ENCODE peak calls at places on chromosomes 3 and 15, in nine cellular contexts. One of them, this sample, is unnamed.

GRCh38 chr3:196192036-196193001 is 18.9 kb downstream of the ZDHHC19 start:
- ATAC-seq in stimulated activated naive CD8-positive, alpha-beta T cell treated with anti-CD3 and anti-CD28 coated beads, Interleukin-15, Interleukin-2, amounts not matched to agents 100 U/mL and 50 U/mL, for 24 hours: peak; percentile 51
- ATAC-seq in activated CD8-positive, alpha-beta T cell treated with anti-CD3 and anti-CD28 coated beads, Interleukin-2, amount 10 ng/mL, durations not matched to agents 7 days and 5 days: peak; percentile 22
- ATAC-seq in right lobe of liver: peak; percentile 41
- ATAC-seq in naive thymus-derived CD8-positive, alpha-beta T cell: peak; percentile 64
- ATAC-seq in PC-3: no peak
- ATAC-seq in activated T-helper 17 cell treated with anti-CD3 and anti-CD28 coated beads, Interleukin-2, amount 50 U/mL, for 72 hours: peak; percentile 64
- ATAC-seq in activated T-cell treated with anti-CD3 and anti-CD28 coated beads, Interleukin-2, amount 50 U/mL, for 4 hours: peak; percentile 36
- ATAC-seq in activated CD8-positive, alpha-beta memory T cell treated with anti-CD3 and anti-CD28 coated beads, Interleukin-2, amount 10 ng/mL, durations not matched to agents 7 days and 5 days: peak; percentile 40
- ATAC-seq in this sample: peak; percentile 37

GRCh38 chr15:49036650-49037545 is 9.3 kb downstream of the SECISBP2L start:
- ATAC-seq in activated T-cell treated with anti-CD3 and anti-CD28 coated beads, Interleukin-2, amount 50 U/mL, for 4 hours: peak; percentile 79
- ATAC-seq in activated T-helper 17 cell treated with anti-CD3 and anti-CD28 coated beads, Interleukin-2, amount 50 U/mL, for 72 hours: peak; percentile 73
- ATAC-seq in naive thymus-derived CD8-positive, alpha-beta T cell: no peak
- ATAC-seq in activated CD8-positive, alpha-beta T cell treated with anti-CD3 and anti-CD28 coated beads, Interleukin-2, amount 10 ng/mL, durations not matched to agents 7 days and 5 days: peak; percentile 68
- ATAC-seq in PC-3: peak; percentile 91
- ATAC-seq in right lobe of liver: no peak
- ATAC-seq in activated CD8-positive, alpha-beta memory T cell treated with anti-CD3 and anti-CD28 coated beads, Interleukin-2, amount 10 ng/mL, durations not matched to agents 7 days and 5 days: peak; percentile 65
- ATAC-seq in stimulated activated naive CD8-positive, alpha-beta T cell treated with anti-CD3 and anti-CD28 coated beads, Interleukin-15, Interleukin-2, amounts not matched to agents 100 U/mL and 50 U/mL, for 24 hours: peak; percentile 55
- ATAC-seq in this sample: peak; percentile 65

GRCh38 chr15:39608185-39608584 is 27.3 kb downstream of the THBS1 start:
- ATAC-seq in PC-3: no peak
- ATAC-seq in right lobe of liver: no peak
- ATAC-seq in activated CD8-positive, alpha-beta memory T cell treated with anti-CD3 and anti-CD28 coated beads, Interleukin-2, amount 10 ng/mL, durations not matched to agents 7 days and 5 days: no peak
- ATAC-seq in activated T-helper 17 cell treated with anti-CD3 and anti-CD28 coated beads, Interleukin-2, amount 50 U/mL, for 72 hours: no peak
- ATAC-seq in activated CD8-positive, alpha-beta T cell treated with anti-CD3 and anti-CD28 coated beads, Interleukin-2, amount 10 ng/mL, durations not matched to agents 7 days and 5 days: no peak
- ATAC-seq in activated T-cell treated with anti-CD3 and anti-CD28 coated beads, Interleukin-2, amount 50 U/mL, for 4 hours: no peak
- ATAC-seq in naive thymus-derived CD8-positive, alpha-beta T cell: no peak
- ATAC-seq in stimulated activated naive CD8-positive, alpha-beta T cell treated with anti-CD3 and anti-CD28 coated beads, Interleukin-15, Interleukin-2, amounts not matched to agents 100 U/mL and 50 U/mL, for 24 hours: no peak
- ATAC-seq in this sample: no peak

GRCh38 chr3:31370681-31371080 is 162.0 kb upstream of the STT3B start:
- ATAC-seq in activated CD8-positive, alpha-beta memory T cell treated with anti-CD3 and anti-CD28 coated beads, Interleukin-2, amount 10 ng/mL, durations not matched to agents 7 days and 5 days: no peak
- ATAC-seq in activated CD8-positive, alpha-beta T cell treated with anti-CD3 and anti-CD28 coated beads, Interleukin-2, amount 10 ng/mL, durations not matched to agents 7 days and 5 days: no peak
- ATAC-seq in right lobe of liver: no peak
- ATAC-seq in activated T-cell treated with anti-CD3 and anti-CD28 coated beads, Interleukin-2, amount 50 U/mL, for 4 hours: no peak
- ATAC-seq in PC-3: peak; percentile 61
- ATAC-seq in activated T-helper 17 cell treated with anti-CD3 and anti-CD28 coated beads, Interleukin-2, amount 50 U/mL, for 72 hours: no peak
- ATAC-seq in naive thymus-derived CD8-positive, alpha-beta T cell: no peak
- ATAC-seq in stimulated activated naive CD8-positive, alpha-beta T cell treated with anti-CD3 and anti-CD28 coated beads, Interleukin-15, Interleukin-2, amounts not matched to agents 100 U/mL and 50 U/mL, for 24 hours: no peak
- ATAC-seq in this sample: no peak

GRCh38 chr3:127349501-127350171 is 61.8 kb upstream of the PRR20G start:
- ATAC-seq in stimulated activated naive CD8-positive, alpha-beta T cell treated with anti-CD3 and anti-CD28 coated beads, Interleukin-15, Interleukin-2, amounts not matched to agents 100 U/mL and 50 U/mL, for 24 hours: no peak
- ATAC-seq in PC-3: no peak
- ATAC-seq in right lobe of liver: no peak
- ATAC-seq in activated T-helper 17 cell treated with anti-CD3 and anti-CD28 coated beads, Interleukin-2, amount 50 U/mL, for 72 hours: no peak
- ATAC-seq in activated T-cell treated with anti-CD3 and anti-CD28 coated beads, Interleukin-2, amount 50 U/mL, for 4 hours: no peak
- ATAC-seq in naive thymus-derived CD8-positive, alpha-beta T cell: no peak
- ATAC-seq in activated CD8-positive, alpha-beta memory T cell treated with anti-CD3 and anti-CD28 coated beads, Interleukin-2, amount 10 ng/mL, durations not matched to agents 7 days and 5 days: no peak
- ATAC-seq in activated CD8-positive, alpha-beta T cell treated with anti-CD3 and anti-CD28 coated beads, Interleukin-2, amount 10 ng/mL, durations not matched to agents 7 days and 5 days: no peak
- ATAC-seq in this sample: no peak

GRCh38 chr3:152270944-152271343 is 2.2 kb downstream of the MBNL1 start:
- ATAC-seq in stimulated activated naive CD8-positive, alpha-beta T cell treated with anti-CD3 and anti-CD28 coated beads, Interleukin-15, Interleukin-2, amounts not matched to agents 100 U/mL and 50 U/mL, for 24 hours: no peak
- ATAC-seq in activated T-helper 17 cell treated with anti-CD3 and anti-CD28 coated beads, Interleukin-2, amount 50 U/mL, for 72 hours: no peak
- ATAC-seq in activated T-cell treated with anti-CD3 and anti-CD28 coated beads, Interleukin-2, amount 50 U/mL, for 4 hours: no peak
- ATAC-seq in PC-3: no peak
- ATAC-seq in naive thymus-derived CD8-positive, alpha-beta T cell: no peak
- ATAC-seq in activated CD8-positive, alpha-beta T cell treated with anti-CD3 and anti-CD28 coated beads, Interleukin-2, amount 10 ng/mL, durations not matched to agents 7 days and 5 days: no peak
- ATAC-seq in activated CD8-positive, alpha-beta memory T cell treated with anti-CD3 and anti-CD28 coated beads, Interleukin-2, amount 10 ng/mL, durations not matched to agents 7 days and 5 days: no peak
- ATAC-seq in right lobe of liver: no peak
- ATAC-seq in this sample: no peak

GRCh38 chr3:114860526-114860925 is 286.6 kb downstream of the ZBTB20 start:
- ATAC-seq in right lobe of liver: peak; percentile 15
- ATAC-seq in activated T-helper 17 cell treated with anti-CD3 and anti-CD28 coated beads, Interleukin-2, amount 50 U/mL, for 72 hours: no peak
- ATAC-seq in activated T-cell treated with anti-CD3 and anti-CD28 coated beads, Interleukin-2, amount 50 U/mL, for 4 hours: no peak
- ATAC-seq in stimulated activated naive CD8-positive, alpha-beta T cell treated with anti-CD3 and anti-CD28 coated beads, Interleukin-15, Interleukin-2, amounts not matched to agents 100 U/mL and 50 U/mL, for 24 hours: no peak
- ATAC-seq in naive thymus-derived CD8-positive, alpha-beta T cell: peak; percentile 33
- ATAC-seq in PC-3: no peak
- ATAC-seq in activated CD8-positive, alpha-beta memory T cell treated with anti-CD3 and anti-CD28 coated beads, Interleukin-2, amount 10 ng/mL, durations not matched to agents 7 days and 5 days: no peak
- ATAC-seq in activated CD8-positive, alpha-beta T cell treated with anti-CD3 and anti-CD28 coated beads, Interleukin-2, amount 10 ng/mL, durations not matched to agents 7 days and 5 days: peak; percentile 49
- ATAC-seq in this sample: no peak

GRCh38 chr3:24433838-24434591 is 60.6 kb downstream of the THRB start:
- ATAC-seq in activated CD8-positive, alpha-beta T cell treated with anti-CD3 and anti-CD28 coated beads, Interleukin-2, amount 10 ng/mL, durations not matched to agents 7 days and 5 days: no peak
- ATAC-seq in naive thymus-derived CD8-positive, alpha-beta T cell: no peak
- ATAC-seq in activated T-cell treated with anti-CD3 and anti-CD28 coated beads, Interleukin-2, amount 50 U/mL, for 4 hours: no peak
- ATAC-seq in stimulated activated naive CD8-positive, alpha-beta T cell treated with anti-CD3 and anti-CD28 coated beads, Interleukin-15, Interleukin-2, amounts not matched to agents 100 U/mL and 50 U/mL, for 24 hours: no peak
- ATAC-seq in PC-3: no peak
- ATAC-seq in activated CD8-positive, alpha-beta memory T cell treated with anti-CD3 and anti-CD28 coated beads, Interleukin-2, amount 10 ng/mL, durations not matched to agents 7 days and 5 days: no peak
- ATAC-seq in right lobe of liver: peak; percentile 94
- ATAC-seq in activated T-helper 17 cell treated with anti-CD3 and anti-CD28 coated beads, Interleukin-2, amount 50 U/mL, for 72 hours: no peak
- ATAC-seq in this sample: no peak

GRCh38 chr3:30933478-30934207 is 39.2 kb upstream of the GADL1 start:
- ATAC-seq in right lobe of liver: no peak
- ATAC-seq in naive thymus-derived CD8-positive, alpha-beta T cell: no peak
- ATAC-seq in activated CD8-positive, alpha-beta memory T cell treated with anti-CD3 and anti-CD28 coated beads, Interleukin-2, amount 10 ng/mL, durations not matched to agents 7 days and 5 days: no peak
- ATAC-seq in PC-3: peak; percentile 43
- ATAC-seq in activated CD8-positive, alpha-beta T cell treated with anti-CD3 and anti-CD28 coated beads, Interleukin-2, amount 10 ng/mL, durations not matched to agents 7 days and 5 days: no peak
- ATAC-seq in activated T-cell treated with anti-CD3 and anti-CD28 coated beads, Interleukin-2, amount 50 U/mL, for 4 hours: no peak
- ATAC-seq in activated T-helper 17 cell treated with anti-CD3 and anti-CD28 coated beads, Interleukin-2, amount 50 U/mL, for 72 hours: no peak
- ATAC-seq in stimulated activated naive CD8-positive, alpha-beta T cell treated with anti-CD3 and anti-CD28 coated beads, Interleukin-15, Interleukin-2, amounts not matched to agents 100 U/mL and 50 U/mL, for 24 hours: no peak
- ATAC-seq in this sample: no peak

GRCh38 chr3:108300103-108300849 is 3.9 kb downstream of the HHLA2 start:
- ATAC-seq in activated CD8-positive, alpha-beta T cell treated with anti-CD3 and anti-CD28 coated beads, Interleukin-2, amount 10 ng/mL, durations not matched to agents 7 days and 5 days: peak; percentile 77
- ATAC-seq in stimulated activated naive CD8-positive, alpha-beta T cell treated with anti-CD3 and anti-CD28 coated beads, Interleukin-15, Interleukin-2, amounts not matched to agents 100 U/mL and 50 U/mL, for 24 hours: no peak
- ATAC-seq in naive thymus-derived CD8-positive, alpha-beta T cell: no peak
- ATAC-seq in activated T-cell treated with anti-CD3 and anti-CD28 coated beads, Interleukin-2, amount 50 U/mL, for 4 hours: no peak
- ATAC-seq in PC-3: no peak
- ATAC-seq in activated T-helper 17 cell treated with anti-CD3 and anti-CD28 coated beads, Interleukin-2, amount 50 U/mL, for 72 hours: peak; percentile 43
- ATAC-seq in activated CD8-positive, alpha-beta memory T cell treated with anti-CD3 and anti-CD28 coated beads, Interleukin-2, amount 10 ng/mL, durations not matched to agents 7 days and 5 days: no peak
- ATAC-seq in right lobe of liver: no peak
- ATAC-seq in this sample: no peak

GRCh38 chr3:185041540-185041939 is 111.3 kb downstream of the C3orf70 start:
- ATAC-seq in naive thymus-derived CD8-positive, alpha-beta T cell: no peak
- ATAC-seq in activated CD8-positive, alpha-beta memory T cell treated with anti-CD3 and anti-CD28 coated beads, Interleukin-2, amount 10 ng/mL, durations not matched to agents 7 days and 5 days: no peak
- ATAC-seq in stimulated activated naive CD8-positive, alpha-beta T cell treated with anti-CD3 and anti-CD28 coated beads, Interleukin-15, Interleukin-2, amounts not matched to agents 100 U/mL and 50 U/mL, for 24 hours: no peak
- ATAC-seq in activated T-helper 17 cell treated with anti-CD3 and anti-CD28 coated beads, Interleukin-2, amount 50 U/mL, for 72 hours: no peak
- ATAC-seq in activated T-cell treated with anti-CD3 and anti-CD28 coated beads, Interleukin-2, amount 50 U/mL, for 4 hours: no peak
- ATAC-seq in PC-3: no peak
- ATAC-seq in right lobe of liver: no peak
- ATAC-seq in activated CD8-positive, alpha-beta T cell treated with anti-CD3 and anti-CD28 coated beads, Interleukin-2, amount 10 ng/mL, durations not matched to agents 7 days and 5 days: no peak
- ATAC-seq in this sample: no peak

GRCh38 chr3:173584834-173585831 is 187.6 kb downstream of the NLGN1 start:
- ATAC-seq in activated CD8-positive, alpha-beta memory T cell treated with anti-CD3 and anti-CD28 coated beads, Interleukin-2, amount 10 ng/mL, durations not matched to agents 7 days and 5 days: no peak
- ATAC-seq in activated CD8-positive, alpha-beta T cell treated with anti-CD3 and anti-CD28 coated beads, Interleukin-2, amount 10 ng/mL, durations not matched to agents 7 days and 5 days: no peak
- ATAC-seq in right lobe of liver: peak; percentile 58
- ATAC-seq in stimulated activated naive CD8-positive, alpha-beta T cell treated with anti-CD3 and anti-CD28 coated beads, Interleukin-15, Interleukin-2, amounts not matched to agents 100 U/mL and 50 U/mL, for 24 hours: no peak
- ATAC-seq in naive thymus-derived CD8-positive, alpha-beta T cell: no peak
- ATAC-seq in PC-3: peak; percentile 90
- ATAC-seq in activated T-cell treated with anti-CD3 and anti-CD28 coated beads, Interleukin-2, amount 50 U/mL, for 4 hours: no peak
- ATAC-seq in activated T-helper 17 cell treated with anti-CD3 and anti-CD28 coated beads, Interleukin-2, amount 50 U/mL, for 72 hours: no peak
- ATAC-seq in this sample: no peak

GRCh38 chr3:72490688-72491430 is 357.4 kb downstream of the SHQ1 start:
- ATAC-seq in stimulated activated naive CD8-positive, alpha-beta T cell treated with anti-CD3 and anti-CD28 coated beads, Interleukin-15, Interleukin-2, amounts not matched to agents 100 U/mL and 50 U/mL, for 24 hours: no peak
- ATAC-seq in activated T-cell treated with anti-CD3 and anti-CD28 coated beads, Interleukin-2, amount 50 U/mL, for 4 hours: no peak
- ATAC-seq in activated CD8-positive, alpha-beta memory T cell treated with anti-CD3 and anti-CD28 coated beads, Interleukin-2, amount 10 ng/mL, durations not matched to agents 7 days and 5 days: no peak
- ATAC-seq in activated CD8-positive, alpha-beta T cell treated with anti-CD3 and anti-CD28 coated beads, Interleukin-2, amount 10 ng/mL, durations not matched to agents 7 days and 5 days: no peak
- ATAC-seq in activated T-helper 17 cell treated with anti-CD3 and anti-CD28 coated beads, Interleukin-2, amount 50 U/mL, for 72 hours: no peak
- ATAC-seq in naive thymus-derived CD8-positive, alpha-beta T cell: no peak
- ATAC-seq in right lobe of liver: peak; percentile 31
- ATAC-seq in PC-3: no peak
- ATAC-seq in this sample: no peak

GRCh38 chr3:183317886-183318845 is 65.1 kb downstream of the B3GNT5 start:
- ATAC-seq in naive thymus-derived CD8-positive, alpha-beta T cell: no peak
- ATAC-seq in activated T-cell treated with anti-CD3 and anti-CD28 coated beads, Interleukin-2, amount 50 U/mL, for 4 hours: no peak
- ATAC-seq in activated T-helper 17 cell treated with anti-CD3 and anti-CD28 coated beads, Interleukin-2, amount 50 U/mL, for 72 hours: no peak
- ATAC-seq in activated CD8-positive, alpha-beta memory T cell treated with anti-CD3 and anti-CD28 coated beads, Interleukin-2, amount 10 ng/mL, durations not matched to agents 7 days and 5 days: no peak
- ATAC-seq in PC-3: peak; percentile 90
- ATAC-seq in stimulated activated naive CD8-positive, alpha-beta T cell treated with anti-CD3 and anti-CD28 coated beads, Interleukin-15, Interleukin-2, amounts not matched to agents 100 U/mL and 50 U/mL, for 24 hours: no peak
- ATAC-seq in activated CD8-positive, alpha-beta T cell treated with anti-CD3 and anti-CD28 coated beads, Interleukin-2, amount 10 ng/mL, durations not matched to agents 7 days and 5 days: no peak
- ATAC-seq in right lobe of liver: no peak
- ATAC-seq in this sample: no peak

GRCh38 chr3:112413722-112414121 is 80.8 kb downstream of the CD200 start:
- ATAC-seq in stimulated activated naive CD8-positive, alpha-beta T cell treated with anti-CD3 and anti-CD28 coated beads, Interleukin-15, Interleukin-2, amounts not matched to agents 100 U/mL and 50 U/mL, for 24 hours: no peak
- ATAC-seq in activated CD8-positive, alpha-beta T cell treated with anti-CD3 and anti-CD28 coated beads, Interleukin-2, amount 10 ng/mL, durations not matched to agents 7 days and 5 days: no peak
- ATAC-seq in naive thymus-derived CD8-positive, alpha-beta T cell: no peak
- ATAC-seq in PC-3: no peak
- ATAC-seq in activated T-helper 17 cell treated with anti-CD3 and anti-CD28 coated beads, Interleukin-2, amount 50 U/mL, for 72 hours: no peak
- ATAC-seq in activated T-cell treated with anti-CD3 and anti-CD28 coated beads, Interleukin-2, amount 50 U/mL, for 4 hours: no peak
- ATAC-seq in right lobe of liver: no peak
- ATAC-seq in activated CD8-positive, alpha-beta memory T cell treated with anti-CD3 and anti-CD28 coated beads, Interleukin-2, amount 10 ng/mL, durations not matched to agents 7 days and 5 days: no peak
- ATAC-seq in this sample: no peak

GRCh38 chr3:107753494-107753893 is 230.7 kb downstream of the BBX start:
- ATAC-seq in activated T-helper 17 cell treated with anti-CD3 and anti-CD28 coated beads, Interleukin-2, amount 50 U/mL, for 72 hours: peak; percentile 55
- ATAC-seq in stimulated activated naive CD8-positive, alpha-beta T cell treated with anti-CD3 and anti-CD28 coated beads, Interleukin-15, Interleukin-2, amounts not matched to agents 100 U/mL and 50 U/mL, for 24 hours: no peak
- ATAC-seq in naive thymus-derived CD8-positive, alpha-beta T cell: peak; percentile 48
- ATAC-seq in activated CD8-positive, alpha-beta T cell treated with anti-CD3 and anti-CD28 coated beads, Interleukin-2, amount 10 ng/mL, durations not matched to agents 7 days and 5 days: peak; percentile 68
- ATAC-seq in PC-3: peak; percentile 50
- ATAC-seq in activated T-cell treated with anti-CD3 and anti-CD28 coated beads, Interleukin-2, amount 50 U/mL, for 4 hours: peak; percentile 41
- ATAC-seq in activated CD8-positive, alpha-beta memory T cell treated with anti-CD3 and anti-CD28 coated beads, Interleukin-2, amount 10 ng/mL, durations not matched to agents 7 days and 5 days: no peak
- ATAC-seq in right lobe of liver: peak; percentile 87
- ATAC-seq in this sample: peak; percentile 41

GRCh38 chr3:182115328-182116045 is 403.8 kb downstream of the SOX2 start:
- ATAC-seq in activated T-cell treated with anti-CD3 and anti-CD28 coated beads, Interleukin-2, amount 50 U/mL, for 4 hours: no peak
- ATAC-seq in naive thymus-derived CD8-positive, alpha-beta T cell: no peak
- ATAC-seq in activated CD8-positive, alpha-beta memory T cell treated with anti-CD3 and anti-CD28 coated beads, Interleukin-2, amount 10 ng/mL, durations not matched to agents 7 days and 5 days: no peak
- ATAC-seq in right lobe of liver: no peak
- ATAC-seq in stimulated activated naive CD8-positive, alpha-beta T cell treated with anti-CD3 and anti-CD28 coated beads, Interleukin-15, Interleukin-2, amounts not matched to agents 100 U/mL and 50 U/mL, for 24 hours: no peak
- ATAC-seq in PC-3: no peak
- ATAC-seq in activated CD8-positive, alpha-beta T cell treated with anti-CD3 and anti-CD28 coated beads, Interleukin-2, amount 10 ng/mL, durations not matched to agents 7 days and 5 days: no peak
- ATAC-seq in activated T-helper 17 cell treated with anti-CD3 and anti-CD28 coated beads, Interleukin-2, amount 50 U/mL, for 72 hours: no peak
- ATAC-seq in this sample: no peak

GRCh38 chr3:55402886-55403605 is 84.1 kb downstream of the WNT5A start:
- ATAC-seq in naive thymus-derived CD8-positive, alpha-beta T cell: no peak
- ATAC-seq in right lobe of liver: peak; percentile 98
- ATAC-seq in activated T-cell treated with anti-CD3 and anti-CD28 coated beads, Interleukin-2, amount 50 U/mL, for 4 hours: no peak
- ATAC-seq in activated CD8-positive, alpha-beta T cell treated with anti-CD3 and anti-CD28 coated beads, Interleukin-2, amount 10 ng/mL, durations not matched to agents 7 days and 5 days: no peak
- ATAC-seq in PC-3: peak; percentile 91
- ATAC-seq in stimulated activated naive CD8-positive, alpha-beta T cell treated with anti-CD3 and anti-CD28 coated beads, Interleukin-15, Interleukin-2, amounts not matched to agents 100 U/mL and 50 U/mL, for 24 hours: no peak
- ATAC-seq in activated CD8-positive, alpha-beta memory T cell treated with anti-CD3 and anti-CD28 coated beads, Interleukin-2, amount 10 ng/mL, durations not matched to agents 7 days and 5 days: no peak
- ATAC-seq in activated T-helper 17 cell treated with anti-CD3 and anti-CD28 coated beads, Interleukin-2, amount 50 U/mL, for 72 hours: no peak
- ATAC-seq in this sample: no peak